ENCODE peak calls at places on chromosomes 13 and 19, in ten cellular contexts. C is progenitor cell of endocrine pancreas, Q is pancreas, B is lower leg skin, U is SHP77, F is NCI-H774, J is AML-193, O is colonic mucosa, N is HT1080, E is GM23338. T is an unnamed sample.

GRCh38 chr19:45800009-45800553 is 7.4 kb upstream of the DMWD start:
- DNase-seq in N (peak), B (no peak), C (no peak), Q (peak), J (no peak), O (no peak), F (no peak), U (no peak), E (no peak), T (no peak)

GRCh38 chr19:37362733-37363132 is 8.2 kb upstream of the ZNF527 start:
- DNase-seq in B (no peak), Q (no peak), N (no peak), O (no peak), J (no peak), U (peak), F (no peak), E (peak), C (no peak), T (no peak)

GRCh38 chr13:36115306-36115705 is 15.9 kb downstream of the DCLK1 start:
- DNase-seq in C (no peak), U (no peak), E (no peak), F (no peak), J (no peak), O (no peak), B (no peak), Q (no peak), N (no peak), T (no peak)

GRCh38 chr13:28047784-28048388 is 52.5 kb downstream of the FLT3 start:
- DNase-seq in J (peak), U (no peak), C (no peak), F (no peak), N (peak), O (no peak), E (no peak), Q (no peak), B (no peak), T (no peak)

GRCh38 chr13:46575843-46576242 is 22.9 kb downstream of the LRCH1 start:
- DNase-seq in F (no peak), B (no peak), N (peak), C (no peak), U (no peak), Q (no peak), E (no peak), J (no peak), O (no peak), T (no peak)

GRCh38 chr19:18049390-18049789 is 37.3 kb downstream of the IL12RB1 start:
- DNase-seq in F (no peak), O (peak), C (no peak), Q (peak), U (peak), B (peak), E (no peak), J (no peak), N (no peak), T (peak)

GRCh38 chr13:37386276-37386675 is 212.3 kb downstream of the POSTN start:
- DNase-seq in B (no peak), J (no peak), O (no peak), U (no peak), F (no peak), Q (no peak), C (no peak), E (no peak), N (peak), T (no peak)

GRCh38 chr13:43305416-43305815 is 282.0 kb downstream of the DNAJC15 start:
- DNase-seq in J (no peak), E (no peak), C (no peak), Q (no peak), B (no peak), F (no peak), U (no peak), N (peak), O (no peak), T (no peak)

GRCh38 chr13:98112456-98112855 is 30.4 kb upstream of the FARP1 start:
- DNase-seq in N (no peak), J (no peak), C (no peak), F (no peak), U (no peak), O (no peak), Q (no peak), B (peak), E (no peak), T (no peak)

T was measured in right lobe of liver.